ENCODE peak calls at places on chromosomes 5 and 9, in seven cellular contexts. C is upper lobe of left lung, S is ovary, E is stomach, B is transverse colon, D is sigmoid colon, U is suprapubic skin. J is an unnamed sample.

GRCh38 chr5:168843277-168843997 is 264.3 kb upstream of the PANK3 start:
- DNase-seq in E (no peak), B (no peak), D (no peak), C (no peak), S (no peak), U (no peak), J (no peak)

GRCh38 chr9:79578891-79579290 is 7.1 kb downstream of the TLE4 start:
- DNase-seq in D (no peak), C (no peak), S (no peak), B (no peak), U (no peak), E (no peak), J (no peak)

GRCh38 chr5:10481241-10481932 is 39.7 kb downstream of the ROPN1L start:
- DNase-seq in S (no peak), E (no peak), C (no peak), U (no peak), B (peak; percentile 20), D (no peak), J (no peak)

GRCh38 chr9:93646640-93647178 is 70.3 kb downstream of the PHF2 start:
- DNase-seq in C (peak; percentile 10), D (no peak), E (peak; percentile 18), S (peak; percentile 2), U (no peak), B (peak; percentile 2), J (no peak)

GRCh38 chr5:39526914-39527477 is 102.2 kb upstream of the DAB2 start:
- DNase-seq in U (no peak), C (peak; percentile 29), B (no peak), D (no peak), E (no peak), S (no peak), J (no peak)

GRCh38 chr5:173326501-173326960 is 1.7 kb downstream of the STC2 start:
- DNase-seq in S (no peak), E (no peak), U (no peak), C (no peak), B (no peak), D (no peak), J (no peak)

GRCh38 chr5:80275347-80275746 is 19.5 kb upstream of the SERINC5 start:
- DNase-seq in C (no peak), B (no peak), D (no peak), E (no peak), U (no peak), S (no peak), J (no peak)

GRCh38 chr5:126339215-126339805 is 83.9 kb upstream of the GRAMD2B start:
- DNase-seq in D (no peak), S (peak; percentile 20), B (peak; percentile 38), E (no peak), U (no peak), C (no peak), J (peak; percentile 65)

GRCh38 chr5:137501226-137501625 is 2.1 kb upstream of the SPOCK1 start:
- DNase-seq in D (no peak), U (no peak), B (no peak), E (no peak), C (no peak), S (no peak), J (no peak)

GRCh38 chr5:178199581-178200434 is 4.5 kb upstream of the HNRNPAB start:
- DNase-seq in S (no peak), D (peak; percentile 28), C (no peak), B (no peak), U (peak; percentile 36), E (no peak), J (no peak)

GRCh38 chr9:134320195-134320885 is 5.9 kb upstream of the RXRA start:
- DNase-seq in E (no peak), D (peak; percentile 54), S (peak; percentile 43), B (no peak), U (peak; percentile 56), C (no peak), J (no peak)

GRCh38 chr5:142800776-142801494 is 30.8 kb downstream of the ARHGAP26 start:
- DNase-seq in B (no peak), S (no peak), U (no peak), D (no peak), E (no peak), C (no peak), J (no peak)

GRCh38 chr5:32462618-32463017 is 18.1 kb upstream of the ZFR start:
- DNase-seq in E (no peak), U (no peak), D (no peak), B (no peak), S (no peak), C (no peak), J (peak; percentile 16)

GRCh38 chr9:71719585-71719984 is 48.7 kb downstream of the CEMIP2 start:
- DNase-seq in C (no peak), D (no peak), U (no peak), B (no peak), S (no peak), E (no peak), J (no peak)

GRCh38 chr9:71263451-71263850 is 142.0 kb upstream of the TRPM3 start:
- DNase-seq in B (no peak), C (no peak), D (no peak), S (no peak), U (no peak), E (no peak), J (no peak)

GRCh38 chr5:107248065-107248695 is 422.6 kb downstream of the EFNA5 start:
- DNase-seq in E (peak; percentile 69), B (peak; percentile 59), C (peak; percentile 62), U (no peak), D (no peak), S (no peak), J (peak; percentile 29)

GRCh38 chr5:133817456-133817855 is 151.0 kb downstream of the C5orf15 start:
- DNase-seq in D (no peak), B (no peak), U (no peak), S (peak; percentile 28), C (no peak), E (no peak), J (no peak)

GRCh38 chr9:93307468-93308157 is 123.7 kb downstream of the WNK2 start:
- DNase-seq in S (no peak), D (peak; percentile 60), C (peak; percentile 18), U (no peak), B (peak; percentile 3), E (no peak), J (no peak)

GRCh38 chr5:157870837-157871834 is 12.2 kb upstream of the CLINT1 start:
- DNase-seq in U (no peak), S (no peak), B (no peak), C (no peak), D (no peak), E (no peak), J (peak; percentile 93)

GRCh38 chr5:176832162-176832561 is 21.8 kb downstream of the UNC5A start:
- DNase-seq in E (no peak), D (no peak), B (no peak), U (no peak), C (no peak), S (no peak), J (no peak)

GRCh38 chr9:68894502-68894901 is 119.4 kb downstream of the PRKACG start:
- DNase-seq in U (no peak), C (no peak), D (no peak), S (no peak), B (no peak), E (peak; percentile 63), J (no peak)

GRCh38 chr9:68896495-68896894 is 117.4 kb downstream of the PRKACG start:
- DNase-seq in S (no peak), U (no peak), E (no peak), C (no peak), B (no peak), D (no peak), J (no peak)

GRCh38 chr9:68895741-68896478 is 118.0 kb downstream of the PRKACG start:
- DNase-seq in S (no peak), D (no peak), C (no peak), B (no peak), E (no peak), U (no peak), J (no peak)

GRCh38 chr9:68897557-68898145 is 116.3 kb downstream of the PRKACG start:
- DNase-seq in E (no peak), U (no peak), D (no peak), C (no peak), S (no peak), B (no peak), J (no peak)

GRCh38 chr9:68898781-68899439 is 115.0 kb downstream of the PRKACG start:
- DNase-seq in D (no peak), E (no peak), C (no peak), U (no peak), B (no peak), S (no peak), J (no peak)
- H3K27ac ChIP-seq in D (no peak overlapping the region), E (no peak overlapping the region), C (no peak overlapping the region), U (no peak overlapping the region), B (no peak overlapping the region), S (no peak overlapping the region), J (no peak overlapping the region)

GRCh38 chr9:129036241-129036922 is at the start of gene MIGA2:
- DNase-seq in S (peak; percentile 97), E (peak; percentile 98), B (peak; percentile 98), U (peak; percentile 99), C (peak; percentile 99), D (peak; percentile 99), J (peak; percentile 100)
- TF ChIP-seq EP300 in S (no peak), E (no peak), B (no peak), U (no peak), C (no peak), D (no peak), J (no peak)

DNA sequence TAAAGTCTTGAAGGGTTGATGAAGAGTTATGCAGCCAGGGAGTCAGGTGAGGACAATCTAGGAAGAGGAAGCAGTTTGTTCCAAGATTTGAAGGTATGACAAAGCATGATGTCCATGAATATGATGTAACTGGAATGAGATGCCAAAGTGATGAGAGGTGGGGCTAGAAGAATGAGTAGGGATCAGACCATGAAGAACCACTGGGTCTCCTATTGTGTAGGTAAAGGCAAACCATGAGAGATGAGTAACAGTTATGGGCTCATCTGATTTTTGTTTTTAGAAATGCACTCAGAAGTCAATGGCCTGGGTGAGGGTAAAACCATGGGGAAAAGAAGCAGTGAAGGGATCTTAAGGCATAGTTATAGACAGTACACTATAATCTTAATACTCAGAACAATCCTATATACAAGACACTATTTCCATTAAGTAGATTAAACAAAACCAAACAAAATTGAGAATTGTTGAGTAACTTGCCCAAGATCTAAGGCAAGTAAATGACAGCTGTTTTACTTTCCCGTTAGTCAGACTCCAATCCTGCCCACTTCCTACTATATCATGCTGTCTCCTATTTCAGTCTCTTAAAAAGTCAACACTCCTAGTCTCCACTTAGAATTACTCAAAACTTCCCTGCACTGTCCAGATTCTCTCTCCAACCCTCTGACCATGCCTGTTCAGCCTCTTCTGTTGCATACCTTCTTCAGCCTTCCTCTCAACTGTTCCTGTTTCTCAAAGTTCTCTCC is 393.8 kb upstream of the MEF2C start:
- DNase-seq in S (no peak), D (no peak), B (no peak), U (no peak), C (no peak), E (no peak), J (no peak)
- H3K27ac ChIP-seq in S (no peak overlapping the region), D (no peak overlapping the region), B (no peak overlapping the region), U (no peak overlapping the region), C (no peak overlapping the region), E (no peak overlapping the region), J (no peak overlapping the region)

DNA sequence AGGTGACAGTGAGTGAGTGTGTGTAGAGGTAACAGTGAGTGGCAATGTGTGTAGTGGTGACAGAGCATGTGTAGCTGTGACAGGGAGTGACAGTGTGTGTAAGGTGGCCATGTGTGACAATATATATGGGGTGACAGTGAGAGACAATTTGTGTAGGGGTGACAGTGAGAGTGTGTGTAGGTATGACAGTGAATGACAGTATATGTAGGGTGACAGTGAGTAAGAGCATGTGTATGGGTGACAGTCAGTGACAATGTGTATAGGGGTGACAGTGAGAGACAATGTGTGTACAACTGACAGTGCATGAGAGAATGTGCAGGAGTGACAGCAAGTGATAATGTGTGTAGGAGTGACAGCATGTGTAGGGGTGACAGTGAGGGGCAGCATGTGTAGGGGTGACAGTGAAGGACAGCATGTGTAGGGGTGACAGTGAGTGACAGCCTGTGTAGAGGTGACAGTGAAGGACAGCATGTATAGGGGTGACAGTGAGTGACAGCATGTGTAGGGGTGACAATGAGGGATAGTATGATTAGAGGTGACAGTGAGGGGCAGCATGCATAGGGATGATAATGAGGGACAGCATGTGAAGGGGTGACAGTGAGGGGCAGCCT is 10.1 kb upstream of the GAPT start:
- DNase-seq in E (no peak), B (no peak), D (no peak), U (no peak), C (no peak), S (no peak), J (no peak)
- TF ChIP-seq EP300 in E (no peak), B (no peak), D (no peak), U (no peak), C (no peak), S (no peak), J (no peak)